ENCODE peak calls at places on chromosomes 3 and 15, in four cellular contexts. K is IMR-90, Z is adrenal gland, N is sigmoid colon. Q is an unnamed sample. For H3K36me3, the result is how much of the 10 kb centered on the place peaks cover.

GRCh38 chr3:27080126-27080525 is 289.1 kb downstream of the NEK10 start:
- DNase-seq in K (no peak), Z (no peak), N (no peak), Q (no peak)

GRCh38 chr15:49223536-49224274 is 53.7 kb downstream of the GALK2 start:
- DNase-seq in K (no peak), Z (no peak), N (no peak), Q (no peak)

GRCh38 chr15:101187820-101188516 is 63.9 kb downstream of the CHSY1 start:
- DNase-seq in K (peak), Z (no peak), N (no peak), Q (no peak)

GRCh38 chr3:115321396-115321795 is 174.3 kb upstream of the ZBTB20 start:
- DNase-seq in K (peak), Z (no peak), N (no peak), Q (no peak)

GRCh38 chr3:158494657-158495056 is 76.3 kb upstream of the MLF1 start:
- DNase-seq in K (no peak), Z (no peak), N (no peak), Q (no peak)

GRCh38 chr15:92617197-92618037 is 38.2 kb downstream of the FAM174B start:
- DNase-seq in K (peak), Z (no peak), N (peak), Q (no peak)

GRCh38 chr3:13559751-13560540 is 11.0 kb downstream of the FBLN2 start:
- DNase-seq in K (no peak), Z (no peak), N (peak), Q (no peak)

GRCh38 chr15:90620379-90621134 is 90.8 kb downstream of the CRTC3 start:
- DNase-seq in K (no peak), Z (no peak), N (no peak), Q (no peak)

GRCh38 chr3:42729404-42730145 is 27.0 kb upstream of the HHATL start:
- DNase-seq in K (no peak), Z (no peak), N (peak), Q (no peak)

GRCh38 chr15:32998979-32999677 is 195.4 kb downstream of the FMN1 start:
- DNase-seq in K (no peak), Z (no peak), N (peak), Q (no peak)

GRCh38 chr3:110384601-110385000 is 687.0 kb upstream of the NECTIN3 start:
- DNase-seq in K (peak), Z (no peak), N (no peak), Q (no peak)

GRCh38 chr15:42068601-42069000 is 25.8 kb downstream of the PLA2G4D start:
- DNase-seq in K (no peak), Z (no peak), N (no peak), Q (no peak)

GRCh38 chr15:97868964-97869363 is 91.5 kb upstream of the ARRDC4 start:
- DNase-seq in K (no peak), Z (no peak), N (no peak), Q (no peak)

GRCh38 chr3:177358085-177358967 is 161.0 kb upstream of the TBL1XR1 start:
- DNase-seq in K (peak), Z (peak), N (peak), Q (peak)

GRCh38 chr3:177358968-177359600 is 161.8 kb upstream of the TBL1XR1 start:
- DNase-seq in K (no peak), Z (peak), N (peak), Q (peak)

GRCh38 chr3:177356113-177356512 is 158.8 kb upstream of the TBL1XR1 start:
- DNase-seq in K (no peak), Z (no peak), N (no peak), Q (no peak)

GRCh38 chr3:177359601-177360357 is 162.5 kb upstream of the TBL1XR1 start:
- DNase-seq in K (peak), Z (peak), N (peak), Q (peak)

GRCh38 chr3:177357352-177358084 is 160.2 kb upstream of the TBL1XR1 start:
- DNase-seq in K (peak), Z (peak), N (no peak), Q (no peak)
- H3K4me3 ChIP-seq in K (no peak), Z (no peak), N (no peak), Q (no peak)

DNA sequence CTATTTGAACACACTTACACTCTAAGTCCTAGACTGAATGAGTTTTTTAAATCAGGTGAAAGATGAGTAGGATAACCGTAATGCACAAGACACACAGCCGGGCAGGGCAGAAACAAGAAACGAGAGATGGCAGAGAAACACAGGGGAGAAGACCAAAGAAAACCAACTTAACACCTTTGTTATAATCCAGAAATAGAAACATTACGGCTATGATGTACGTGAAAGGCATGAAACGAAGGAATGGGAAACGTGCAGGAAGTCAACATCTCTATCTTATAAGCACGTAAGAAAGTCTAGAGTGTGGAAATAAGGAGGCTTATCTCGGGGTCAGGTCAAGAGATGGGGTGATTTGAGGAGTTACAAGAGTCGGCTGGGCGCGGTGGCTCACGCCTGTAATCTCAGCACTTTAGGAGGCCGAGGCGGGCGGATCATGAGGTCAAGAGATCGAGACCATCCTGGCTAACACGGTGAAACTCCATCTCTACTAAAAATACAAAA is 1.9 kb upstream of the TNFSF10 start:
- DNase-seq in K (no peak), Z (no peak), N (no peak), Q (no peak)
- H3K27ac ChIP-seq in K (no peak), Z (no peak), N (no peak), Q (peak)

GRCh38 chr3:124838963-124839362 is 48.2 kb downstream of the ITGB5 start:
- DNase-seq in K (no peak), Z (no peak), N (no peak), Q (no peak)
- H3K36me3 ChIP-seq in K (under half), Z (under half), N (under half), Q (under half)

DNA sequence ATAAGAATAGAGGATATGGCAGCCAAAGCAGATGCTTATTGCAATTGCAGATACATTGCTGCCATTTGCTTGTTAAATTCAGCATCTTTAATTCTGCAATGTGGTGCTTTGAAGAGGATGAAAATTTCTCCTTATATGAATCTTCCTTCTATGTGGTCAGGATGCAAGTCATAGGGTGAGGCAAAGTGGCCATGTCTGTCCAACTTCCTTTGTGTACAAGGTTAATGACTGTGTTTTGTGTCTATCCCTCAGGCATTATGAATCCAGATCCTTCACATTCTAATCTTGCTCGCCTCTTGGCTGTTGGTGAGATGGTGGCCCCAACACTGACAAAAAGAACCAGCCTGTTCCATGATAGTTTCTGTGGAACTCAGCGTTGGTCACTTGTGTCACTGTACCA is 550.3 kb downstream of the AGBL1 start:
- DNase-seq in K (no peak), Z (no peak), N (no peak), Q (no peak)
- H3K4me3 ChIP-seq in K (no peak), Z (no peak), N (no peak), Q (no peak)

GRCh38 chr3:196501316-196502064 is 2.1 kb downstream of the RNF168 start:
- DNase-seq in K (peak), Z (no peak), N (no peak), Q (no peak)
- H3K27ac ChIP-seq in K (peak), Z (peak), N (peak), Q (peak)

GRCh38 chr15:66440501-66440900 is 53.8 kb downstream of the MAP2K1 start:
- DNase-seq in K (no peak), Z (no peak), N (no peak), Q (no peak)
- H3K36me3 ChIP-seq in K (under half), Z (half or more), N (under half), Q (half or more)

GRCh38 chr3:113439576-113439975 is 1.7 kb downstream of the CFAP44 start:
- DNase-seq in K (peak), Z (no peak), N (no peak), Q (no peak)
- H3K4me3 ChIP-seq in K (no peak), Z (no peak), N (no peak), Q (no peak)

GRCh38 chr3:134244921-134245320 is 5.7 kb downstream of the RYK start:
- DNase-seq in K (no peak), Z (no peak), N (no peak), Q (no peak)

GRCh38 chr3:134237454-134238145 is 13.1 kb downstream of the RYK start:
- DNase-seq in K (no peak), Z (no peak), N (no peak), Q (no peak)

GRCh38 chr3:134239538-134239937 is 11.1 kb downstream of the RYK start:
- DNase-seq in K (peak), Z (no peak), N (no peak), Q (no peak)

GRCh38 chr3:134242649-134243637 is 7.7 kb downstream of the RYK start:
- DNase-seq in K (peak), Z (no peak), N (no peak), Q (no peak)
- H3K27ac ChIP-seq in K (peak), Z (no peak), N (no peak), Q (no peak)

DNA sequence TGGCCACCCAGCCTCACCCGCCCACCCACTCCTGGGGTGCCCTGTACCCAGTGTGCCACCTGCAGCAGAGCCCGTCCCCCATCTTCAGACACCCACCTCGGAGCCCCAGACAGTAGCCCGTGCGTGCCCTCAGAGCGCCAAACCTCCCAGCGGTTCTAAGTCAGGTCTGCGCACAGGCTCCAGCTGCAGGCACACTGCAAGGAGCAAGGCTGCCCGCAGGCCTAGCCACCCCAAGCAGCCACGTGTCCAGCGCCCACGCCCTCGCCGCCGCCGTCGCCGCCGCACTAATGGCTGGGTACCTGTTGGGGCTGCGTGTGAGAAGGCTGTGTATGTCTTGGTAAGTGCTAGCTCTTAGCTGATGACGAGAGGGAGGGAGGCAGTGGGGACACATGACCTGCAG is 8.8 kb upstream of the CHST14 start:
- DNase-seq in K (no peak), Z (no peak), N (no peak), Q (peak)
- H3K36me3 ChIP-seq in K (under half), Z (half or more), N (under half), Q (half or more)

GRCh38 chr3:127762077-127762786 is 60.1 kb downstream of the MGLL start:
- DNase-seq in K (no peak), Z (no peak), N (peak), Q (peak)
- H3K4me3 ChIP-seq in K (no peak), Z (no peak), N (no peak), Q (no peak)